ENCODE peak calls at places on chromosomes 7 and 10, in eight cellular contexts. T is foreskin fibroblast, K is body of pancreas, A is glomerular endothelial cell, C is stomach, E is HuH-7.5, F is cortex of kidney, X is astrocyte of the cerebellum. Y is an unnamed sample.
A peak's percentile ranks its signal among the peaks of the same experiment; 100 is the strongest.

GRCh38 chr7:116382375-116382774 is 117.2 kb upstream of the CAV2 start:
- DNase-seq in A (no peak), K (no peak), F (no peak), C (no peak), E (no peak), X (no peak), T (no peak), Y (no peak)

GRCh38 chr7:4076701-4077294 is 605.3 kb upstream of the FOXK1 start:
- DNase-seq in T (no peak), X (no peak), A (no peak), C (peak; percentile 7), F (no peak), E (no peak), K (no peak), Y (no peak)

GRCh38 chr7:119351320-119351719 is 921.7 kb upstream of the KCND2 start:
- DNase-seq in K (no peak), X (no peak), F (no peak), A (no peak), C (no peak), E (no peak), T (no peak), Y (no peak)

GRCh38 chr7:99001482-99002145 is 123.3 kb downstream of the TRRAP start:
- DNase-seq in X (peak; percentile 45), E (no peak), A (no peak), F (no peak), C (no peak), K (peak; percentile 3), T (no peak), Y (no peak)

GRCh38 chr10:73998623-73999622 is 1.0 kb downstream of the VCL start:
- DNase-seq in K (peak; percentile 57), X (peak; percentile 77), A (no peak), C (peak; percentile 60), T (peak; percentile 82), E (peak; percentile 22), F (peak; percentile 7), Y (no peak)

GRCh38 chr7:150610193-150610592 is 22.0 kb downstream of the GIMAP6 start:
- DNase-seq in E (no peak), A (no peak), K (no peak), X (no peak), C (no peak), F (no peak), T (no peak), Y (no peak)

GRCh38 chr7:70582921-70583895 is 548.7 kb upstream of the GALNT17 start:
- DNase-seq in C (no peak), A (no peak), E (no peak), X (no peak), T (no peak), F (no peak), K (no peak), Y (no peak)

GRCh38 chr7:66095010-66095409 is 19.4 kb downstream of the ASL start:
- DNase-seq in C (no peak), K (no peak), F (no peak), A (no peak), T (no peak), X (no peak), E (no peak), Y (no peak)

GRCh38 chr7:22879285-22879684 is 56.6 kb upstream of the TOMM7 start:
- DNase-seq in X (no peak), A (no peak), F (no peak), T (no peak), C (no peak), K (no peak), E (no peak), Y (no peak)

GRCh38 chr10:128927821-128928220 is 539.2 kb upstream of the MGMT start:
- DNase-seq in T (no peak), E (no peak), C (no peak), A (no peak), X (no peak), K (no peak), F (no peak), Y (no peak)

GRCh38 chr7:2353113-2353512 is 1.5 kb upstream of the EIF3B start:
- DNase-seq in X (no peak), C (no peak), F (no peak), K (no peak), A (no peak), E (no peak), T (no peak), Y (no peak)

GRCh38 chr7:30927040-30927439 is 15.4 kb downstream of the AQP1 start:
- DNase-seq in A (no peak), X (no peak), C (no peak), T (no peak), E (peak; percentile 3), K (peak; percentile 8), F (no peak), Y (no peak)

GRCh38 chr10:128036746-128037542 is 89.3 kb downstream of the MKI67 start:
- DNase-seq in K (no peak), F (no peak), X (no peak), A (no peak), E (no peak), C (no peak), T (no peak), Y (peak; percentile 89)

GRCh38 chr7:24825931-24826661 is 68.8 kb upstream of the GSDME start:
- DNase-seq in E (peak; percentile 57), C (peak; percentile 47), T (no peak), K (no peak), A (no peak), F (no peak), X (peak; percentile 75), Y (no peak)

GRCh38 chr7:152366662-152367061 is 69.1 kb downstream of the KMT2C start:
- DNase-seq in A (no peak), C (peak; percentile 39), X (no peak), K (no peak), T (no peak), F (no peak), E (no peak), Y (peak; percentile 52)

GRCh38 chr7:128867842-128868623 is 5.4 kb downstream of the ATP6V1F start:
- DNase-seq in E (no peak), F (no peak), X (no peak), T (no peak), A (no peak), C (peak; percentile 45), K (no peak), Y (no peak)

GRCh38 chr10:118832242-118832651 is 77.5 kb upstream of the CACUL1 start:
- DNase-seq in A (no peak), K (no peak), C (peak; percentile 37), F (no peak), T (no peak), X (no peak), E (no peak), Y (peak; percentile 11)

GRCh38 chr7:32515890-32516550 is 20.7 kb downstream of the AVL9 start:
- DNase-seq in T (no peak), A (no peak), F (no peak), K (no peak), C (no peak), X (no peak), E (no peak), Y (no peak)

GRCh38 chr10:17831326-17831725 is 22.2 kb downstream of the MRC1 start:
- DNase-seq in A (no peak), E (no peak), K (no peak), X (no peak), C (no peak), F (no peak), T (no peak), Y (no peak)

GRCh38 chr10:22335204-22335956 is 9.9 kb upstream of the SPAG6 start:
- DNase-seq in K (peak; percentile 43), T (peak; percentile 54), A (no peak), X (no peak), F (no peak), E (no peak), C (peak; percentile 53), Y (peak; percentile 66)

GRCh38 chr7:1532456-1533254 is 2.2 kb downstream of the MAFK start:
- DNase-seq in C (peak; percentile 88), X (no peak), T (peak; percentile 89), K (peak; percentile 88), A (peak; percentile 86), E (peak; percentile 86), F (no peak), Y (peak; percentile 97)

GRCh38 chr10:43958071-43958432 is 309.4 kb upstream of the ZNF32 start:
- DNase-seq in F (no peak), E (no peak), X (no peak), A (no peak), K (no peak), C (no peak), T (no peak), Y (no peak)

Y was measured in dermis microvascular lymphatic vessel endothelial cell.